ENCODE peak calls at places on chromosomes 3 and 15, in ten cellular contexts. R, D, C, X, Q, A, B, F, K and J are unnamed samples.

GRCh38 chr15:66997212-66997611 is 68.2 kb upstream of the SMAD3 start:
- DNase-seq in R (no peak), X (no peak), C (no peak), F (no peak), D (peak), K (no peak), A (peak), B (peak), Q (no peak), J (no peak)

GRCh38 chr15:31458591-31458990 is 132.0 kb downstream of the KLF13 start:
- DNase-seq in K (no peak), C (no peak), B (no peak), X (no peak), Q (peak), R (no peak), F (no peak), D (no peak), A (no peak), J (no peak)

GRCh38 chr3:71511037-71511436 is 72.5 kb downstream of the FOXP1 start:
- DNase-seq in D (peak), A (no peak), F (no peak), X (no peak), R (peak), B (no peak), K (no peak), Q (no peak), C (peak), J (no peak)

GRCh38 chr15:93088200-93088980 is 621 bp downstream of the RGMA start:
- DNase-seq in A (no peak), Q (peak), B (no peak), K (no peak), X (no peak), D (peak), R (peak), F (peak), C (peak), J (no peak)

GRCh38 chr3:59777559-59778178 is 727.8 kb upstream of the CFAP20DC start:
- DNase-seq in Q (no peak), K (no peak), C (no peak), B (no peak), D (no peak), X (no peak), F (no peak), A (no peak), R (no peak), J (no peak)

GRCh38 chr3:100104817-100105413 is 9.4 kb downstream of the FILIP1L start:
- DNase-seq in R (no peak), X (no peak), F (no peak), C (no peak), A (peak), D (peak), K (no peak), B (no peak), Q (no peak), J (no peak)

GRCh38 chr3:17070560-17070959 is 185.8 kb downstream of the PLCL2 start:
- DNase-seq in C (no peak), B (no peak), A (peak), K (no peak), Q (no peak), R (peak), D (peak), F (no peak), X (peak), J (no peak)

GRCh38 chr3:139906441-139906840 is 28.5 kb upstream of the CLSTN2 start:
- DNase-seq in R (peak), C (peak), D (peak), F (no peak), B (no peak), X (no peak), K (no peak), A (peak), Q (no peak), J (no peak)

GRCh38 chr3:115683773-115684172 is 60.5 kb downstream of the GAP43 start:
- DNase-seq in F (no peak), C (no peak), Q (no peak), R (no peak), K (no peak), A (no peak), X (no peak), B (no peak), D (no peak), J (no peak)

GRCh38 chr3:188589056-188589455 is 435.1 kb downstream of the LPP start:
- DNase-seq in D (no peak), A (no peak), R (no peak), Q (no peak), K (no peak), X (no peak), B (no peak), C (no peak), F (no peak), J (no peak)

GRCh38 chr15:77852241-77853007 is 219.7 kb upstream of the LINGO1 start:
- DNase-seq in R (peak), K (no peak), A (no peak), C (no peak), Q (peak), B (no peak), D (no peak), X (peak), F (no peak), J (peak)

GRCh38 chr15:85404156-85404921 is 23.9 kb downstream of the AKAP13 start:
- DNase-seq in F (no peak), D (no peak), X (no peak), Q (no peak), R (no peak), B (no peak), C (peak), A (no peak), K (no peak), J (no peak)

GRCh38 chr15:99999282-100000070 is 266.2 kb upstream of the LYSMD4 start:
- DNase-seq in A (no peak), R (peak), C (no peak), K (no peak), Q (peak), D (no peak), F (no peak), X (no peak), B (no peak), J (no peak)

GRCh38 chr3:128004661-128005060 is 47.6 kb upstream of the SEC61A1 start:
- DNase-seq in R (no peak), B (no peak), K (no peak), A (no peak), Q (no peak), C (no peak), F (no peak), D (no peak), X (peak), J (no peak)

GRCh38 chr3:64158334-64158733 is 66.9 kb downstream of the PRICKLE2 start:
- DNase-seq in R (no peak), F (no peak), K (no peak), Q (no peak), X (no peak), A (peak), B (no peak), C (no peak), D (peak), J (no peak)

GRCh38 chr15:96564546-96564945 is 234.0 kb downstream of the NR2F2 start:
- DNase-seq in A (no peak), X (no peak), K (no peak), R (no peak), C (no peak), Q (no peak), D (peak), B (no peak), F (no peak), J (no peak)

GRCh38 chr3:183295211-183295610 is 42.2 kb downstream of the B3GNT5 start:
- DNase-seq in F (no peak), R (no peak), A (peak), X (peak), K (no peak), B (peak), C (peak), Q (no peak), D (peak), J (peak)

GRCh38 chr3:106097817-106098410 is 229.1 kb upstream of the CBLB start:
- DNase-seq in R (no peak), A (no peak), X (no peak), K (no peak), F (no peak), D (no peak), Q (no peak), C (no peak), B (no peak), J (no peak)

GRCh38 chr3:107523361-107524213 is 825 bp downstream of the BBX start:
- DNase-seq in B (no peak), D (peak), R (peak), F (peak), C (peak), K (peak), X (peak), A (peak), Q (peak), J (peak)

GRCh38 chr3:130850044-130850797 is 43.7 kb upstream of the ATP2C1 start:
- DNase-seq in K (no peak), R (no peak), A (peak), C (peak), D (peak), Q (no peak), X (no peak), B (no peak), F (no peak), J (no peak)

GRCh38 chr15:68184616-68185470 is 20.3 kb downstream of the CALML4 start:
- DNase-seq in C (no peak), R (no peak), B (no peak), A (no peak), F (no peak), X (no peak), K (no peak), Q (no peak), D (no peak), J (no peak)

GRCh38 chr3:64686446-64686908 is 1.3 kb downstream of the ADAMTS9 start:
- DNase-seq in B (no peak), F (no peak), C (peak), D (peak), K (no peak), A (peak), X (peak), R (no peak), Q (peak), J (peak)

GRCh38 chr15:56537881-56538280 is 72.9 kb upstream of the MNS1 start:
- DNase-seq in R (peak), D (no peak), X (no peak), K (peak), B (no peak), A (no peak), F (no peak), Q (peak), C (no peak), J (peak)

GRCh38 chr3:194833511-194833910 is 147.8 kb downstream of the FAM43A start:
- DNase-seq in F (no peak), X (no peak), Q (no peak), D (no peak), R (no peak), A (peak), B (no peak), C (no peak), K (no peak), J (no peak)

DNA sequence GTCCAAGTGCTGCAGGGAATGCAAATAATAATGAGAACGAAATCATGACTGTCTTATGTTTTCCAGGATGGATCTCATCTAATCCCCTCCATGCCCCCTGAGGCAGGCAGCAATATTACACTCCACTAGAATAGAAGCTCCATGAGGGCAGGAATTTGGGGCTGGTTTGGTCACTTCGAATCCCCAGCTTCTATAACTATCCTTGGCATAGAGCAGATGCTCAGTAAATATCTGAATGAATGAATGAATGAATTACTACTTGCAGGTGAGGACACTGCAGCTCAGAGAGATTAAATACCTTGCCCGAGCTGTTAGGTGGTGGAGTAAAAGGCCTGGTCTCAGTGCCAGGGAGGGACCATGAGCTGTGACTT is 11.1 kb downstream of the PXYLP1 start:
- DNase-seq in B (no peak), C (no peak), F (no peak), R (no peak), D (no peak), K (no peak), A (no peak), Q (no peak), X (no peak), J (no peak)
- H3K27ac ChIP-seq in B (no peak), C (no peak), F (no peak), R (no peak), D (peak), K (peak), A (no peak), Q (no peak), X (no peak), J (no peak)

GRCh38 chr15:88002721-88003120 is 253.8 kb downstream of the NTRK3 start:
- DNase-seq in X (no peak), C (no peak), D (no peak), A (no peak), B (no peak), Q (no peak), K (no peak), F (no peak), R (no peak), J (no peak)
- H3K27ac ChIP-seq in X (no peak), C (no peak), D (no peak), A (no peak), B (no peak), Q (no peak), K (no peak), F (no peak), R (no peak), J (no peak)

DNA sequence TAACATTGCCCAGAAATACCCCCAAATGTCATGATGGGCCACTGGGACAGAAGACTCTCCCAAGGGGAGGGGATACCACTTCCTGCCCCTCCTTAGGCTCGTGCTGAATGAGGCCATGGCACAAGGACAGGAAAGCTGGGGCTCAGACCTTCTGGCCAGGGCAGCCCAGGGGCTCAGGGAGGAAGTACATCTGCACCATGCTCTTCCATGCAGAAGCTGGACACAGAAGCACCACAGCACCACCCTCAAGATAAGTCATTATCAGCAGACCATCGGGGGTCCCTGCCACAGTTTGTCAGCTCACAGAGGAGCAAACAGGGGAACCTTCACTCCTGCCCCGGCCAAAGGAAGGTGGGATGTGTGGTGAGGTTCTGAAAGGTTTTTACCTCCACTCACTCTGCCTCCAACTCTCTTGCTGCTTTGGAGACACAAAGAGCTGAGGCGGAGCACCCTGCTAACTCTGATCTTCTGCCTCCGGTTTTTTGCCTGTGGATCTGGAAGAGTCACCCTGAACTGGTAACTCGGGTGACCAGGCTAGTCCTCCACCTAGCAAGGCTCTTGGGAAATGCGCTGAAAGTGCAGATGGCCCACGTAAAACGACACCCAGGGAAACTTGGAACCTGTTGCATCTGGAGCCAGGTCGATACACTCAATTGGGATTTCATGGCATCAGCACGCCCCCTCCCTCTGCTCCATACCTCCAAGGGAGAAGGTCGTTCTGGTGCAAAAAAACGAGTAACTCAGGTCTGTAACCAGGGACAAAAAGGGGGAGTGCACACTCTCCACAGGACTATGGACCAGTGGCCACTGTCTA is 8.3 kb downstream of the BMF start:
- DNase-seq in Q (peak), B (no peak), C (no peak), R (no peak), K (no peak), X (no peak), A (no peak), F (no peak), D (no peak), J (no peak)
- H3K27ac ChIP-seq in Q (peak), B (peak), C (peak), R (no peak), K (no peak), X (no peak), A (peak), F (peak), D (peak), J (peak)

GRCh38 chr15:57631386-57632110 is 39.8 kb downstream of the MYZAP start:
- DNase-seq in B (no peak), K (no peak), R (no peak), A (no peak), F (no peak), C (no peak), X (no peak), D (no peak), Q (no peak), J (no peak)

GRCh38 chr15:57626713-57627440 is 35.2 kb downstream of the MYZAP start:
- DNase-seq in B (no peak), R (no peak), Q (no peak), C (no peak), D (no peak), K (no peak), X (no peak), A (no peak), F (no peak), J (peak)

GRCh38 chr15:57624730-57625129 is 33.0 kb downstream of the MYZAP start:
- DNase-seq in C (no peak), R (no peak), K (no peak), B (no peak), A (no peak), X (no peak), F (no peak), Q (no peak), D (peak), J (no peak)

DNA sequence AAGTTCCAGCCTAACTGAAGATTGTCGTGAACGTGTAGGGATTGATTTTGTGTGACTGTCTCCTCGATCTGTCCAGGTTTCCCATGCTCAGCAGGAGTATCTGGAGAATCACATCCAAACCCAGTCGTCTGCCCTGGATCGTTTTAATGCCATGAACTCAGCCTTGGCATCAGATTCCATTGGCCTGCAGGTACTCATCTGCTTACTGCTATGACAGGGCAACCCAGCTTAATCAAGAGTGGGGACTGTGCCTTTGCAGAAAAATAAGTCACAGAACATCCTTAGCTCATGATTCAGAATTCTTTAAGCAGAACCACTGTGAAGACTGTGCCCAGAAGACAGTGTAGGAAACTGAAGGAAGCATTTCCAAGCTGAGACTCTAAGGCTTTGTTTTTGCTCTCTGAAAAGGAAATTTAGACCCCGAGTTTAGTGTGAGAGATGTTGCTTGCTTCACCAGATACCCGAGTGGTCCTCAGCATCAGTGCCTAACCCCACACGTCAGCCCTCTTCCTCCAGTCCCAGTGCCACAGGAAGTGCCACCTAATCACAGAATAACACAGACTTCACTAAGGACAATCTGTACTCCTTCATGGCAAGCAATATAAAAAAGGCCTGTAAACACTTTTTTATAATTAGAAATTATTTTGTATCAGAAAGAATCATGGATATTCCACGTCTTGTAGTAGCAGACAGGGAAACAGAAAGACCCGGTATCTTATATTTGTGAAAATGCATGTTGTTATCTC is 34.2 kb downstream of the MYZAP start:
- DNase-seq in K (no peak), C (no peak), R (no peak), D (no peak), X (no peak), A (no peak), F (no peak), B (no peak), Q (no peak), J (no peak)
- H3K27ac ChIP-seq in K (no peak), C (no peak), R (no peak), D (no peak), X (no peak), A (no peak), F (peak), B (no peak), Q (peak), J (peak)